ENCODE peak calls at places on chromosomes 16 and 17, in six cellular contexts. N is cardiac fibroblast, R is mucosa of descending colon, X is fibroblast of lung, A is A549, Q is breast epithelium. M is an unnamed sample.

GRCh38 chr16:53958481-53958880 is 254.5 kb downstream of the FTO start:
- DNase-seq in N (no peak), R (no peak), X (no peak), A (no peak), Q (no peak), M (no peak)

GRCh38 chr16:75254359-75254837 is 3.0 kb upstream of the BCAR1 start:
- DNase-seq in N (peak), R (peak), X (peak), A (peak), Q (no peak), M (no peak)

GRCh38 chr17:63421681-63422645 is 24.1 kb downstream of the CYB561 start:
- DNase-seq in N (no peak), R (no peak), X (no peak), A (no peak), Q (no peak), M (no peak)

GRCh38 chr16:84360170-84360569 is 8.2 kb upstream of the ATP2C2 start:
- DNase-seq in N (no peak), R (no peak), X (peak), A (no peak), Q (no peak), M (no peak)

GRCh38 chr17:42266918-42267766 is 9.0 kb downstream of the STAT5B start:
- DNase-seq in N (peak), R (no peak), X (peak), A (peak), Q (no peak), M (peak)

GRCh38 chr17:75262112-75262606 is 480 bp downstream of the MRPS7 start:
- DNase-seq in N (no peak), R (no peak), X (peak), A (no peak), Q (no peak), M (no peak)

GRCh38 chr16:28607116-28607623 is 2.7 kb downstream of the SULT1A1 start:
- DNase-seq in N (no peak), R (no peak), X (no peak), A (no peak), Q (peak), M (no peak)

GRCh38 chr16:1791256-1791942 is 2.1 kb downstream of the IGFALS start:
- DNase-seq in N (no peak), R (peak), X (no peak), A (no peak), Q (no peak), M (no peak)

GRCh38 chr17:56478836-56479447 is 114.6 kb upstream of the NOG start:
- DNase-seq in N (peak), R (no peak), X (peak), A (peak), Q (no peak), M (no peak)

GRCh38 chr16:71479420-71479819 is 9.7 kb downstream of the ZNF19 start:
- DNase-seq in N (peak), R (no peak), X (no peak), A (peak), Q (no peak), M (no peak)

GRCh38 chr17:64020068-64020766 is at the start of gene ICAM2:
- DNase-seq in N (no peak), R (peak), X (no peak), A (no peak), Q (no peak), M (no peak)

GRCh38 chr17:45719335-45720071 is 64.6 kb upstream of the CRHR1 start:
- DNase-seq in N (peak), R (no peak), X (peak), A (peak), Q (no peak), M (peak)

GRCh38 chr16:12132290-12132689 is 155.8 kb downstream of the SNX29 start:
- DNase-seq in N (peak), R (no peak), X (peak), A (no peak), Q (no peak), M (no peak)

GRCh38 chr17:13001991-13002615 is 15.7 kb downstream of the ELAC2 start:
- DNase-seq in N (peak), R (no peak), X (peak), A (no peak), Q (peak), M (no peak)

GRCh38 chr17:47227862-47228261 is 18.7 kb downstream of the MYL4 start:
- DNase-seq in N (no peak), R (no peak), X (no peak), A (no peak), Q (no peak), M (no peak)

GRCh38 chr17:1759529-1759928 is 2.3 kb upstream of the SERPINF1 start:
- DNase-seq in N (no peak), R (no peak), X (no peak), A (no peak), Q (no peak), M (no peak)

GRCh38 chr16:61791465-61791864 is 244.8 kb downstream of the CDH8 start:
- DNase-seq in N (peak), R (no peak), X (peak), A (no peak), Q (no peak), M (peak)

GRCh38 chr17:39573447-39574298 is 34.0 kb downstream of the NEUROD2 start:
- DNase-seq in N (peak), R (peak), X (peak), A (peak), Q (peak), M (no peak)

GRCh38 chr16:27516360-27516759 is 33.4 kb downstream of the GTF3C1 start:
- DNase-seq in N (no peak), R (no peak), X (no peak), A (no peak), Q (no peak), M (no peak)

GRCh38 chr17:40490289-40490853 is 11.1 kb downstream of the TNS4 start:
- DNase-seq in N (peak), R (peak), X (peak), A (peak), Q (no peak), M (no peak)

GRCh38 chr17:10620823-10621222 is 36.3 kb downstream of the MYH3 start:
- DNase-seq in N (no peak), R (no peak), X (no peak), A (peak), Q (no peak), M (no peak)

GRCh38 chr17:15398291-15398690 is 56.9 kb upstream of the TEKT3 start:
- DNase-seq in N (peak), R (no peak), X (peak), A (no peak), Q (no peak), M (peak)

GRCh38 chr17:64554028-64554637 is 47.4 kb downstream of the CEP95 start:
- DNase-seq in N (no peak), R (no peak), X (no peak), A (no peak), Q (no peak), M (no peak)

GRCh38 chr17:72970246-72970645 is 122.2 kb downstream of the SLC39A11 start:
- DNase-seq in N (no peak), R (no peak), X (no peak), A (no peak), Q (no peak), M (no peak)

GRCh38 chr16:2952679-2953078 is 11.4 kb upstream of the KREMEN2 start:
- DNase-seq in N (no peak), R (no peak), X (no peak), A (no peak), Q (no peak), M (no peak)

GRCh38 chr17:72422204-72422504 is 301.3 kb downstream of the SOX9 start:
- DNase-seq in N (no peak), R (no peak), X (no peak), A (no peak), Q (no peak), M (no peak)

GRCh38 chr17:43615952-43616351 is 45.8 kb downstream of the MEOX1 start:
- DNase-seq in N (no peak), R (no peak), X (no peak), A (no peak), Q (no peak), M (no peak)

GRCh38 chr16:50309527-50310307 is 43.4 kb downstream of the ADCY7 start:
- DNase-seq in N (no peak), R (no peak), X (no peak), A (no peak), Q (peak), M (no peak)

GRCh38 chr17:60577147-60577925 is 22.7 kb upstream of the PPM1D start:
- DNase-seq in N (peak), R (no peak), X (peak), A (no peak), Q (no peak), M (no peak)

GRCh38 chr17:44314869-44315661 is 6.7 kb downstream of the RUNDC3A start:
- DNase-seq in N (peak), R (no peak), X (no peak), A (peak), Q (no peak), M (no peak)

GRCh38 chr16:53614346-53614745 is 89.3 kb downstream of the RPGRIP1L start:
- DNase-seq in N (peak), R (no peak), X (peak), A (no peak), Q (no peak), M (no peak)

GRCh38 chr17:14904406-14904805 is 360.7 kb downstream of the PMP22 start:
- DNase-seq in N (peak), R (no peak), X (no peak), A (no peak), Q (no peak), M (no peak)

DNA sequence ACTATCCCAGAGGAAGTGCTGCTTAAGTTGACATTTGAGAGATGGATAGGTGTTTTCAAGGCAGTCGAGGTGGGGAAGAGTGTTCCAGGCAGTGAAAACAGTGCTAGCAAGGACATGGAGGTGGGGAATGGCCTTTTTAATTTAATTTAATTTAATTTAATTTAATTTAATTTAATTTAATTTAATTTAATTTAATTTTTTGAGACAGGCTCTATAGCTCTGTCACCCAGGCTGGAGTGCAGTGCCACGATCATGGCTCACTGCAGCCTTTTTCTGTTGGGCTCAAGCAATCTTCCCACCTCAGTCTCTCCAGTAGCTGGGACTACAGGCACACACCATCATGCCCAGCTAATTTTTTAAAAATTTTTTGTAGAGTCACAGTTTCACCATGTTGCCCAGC is 32.2 kb upstream of the CACNG4 start:
- DNase-seq in N (no peak), R (no peak), X (no peak), A (no peak), Q (no peak), M (no peak)
- H3K4me3 ChIP-seq in N (no peak), R (no peak), X (no peak), A (no peak), Q (no peak), M (no peak)

GRCh38 chr16:11022002-11022401 is 77.6 kb downstream of the CLEC16A start:
- DNase-seq in N (no peak), R (no peak), X (no peak), A (no peak), Q (no peak), M (no peak)
- TF ChIP-seq CTCF in N (no peak), R (no peak), X (no peak), A (no peak), Q (no peak), M (no peak)

GRCh38 chr17:81487089-81487486 is 25.5 kb downstream of the ACTG1 start:
- DNase-seq in N (no peak), R (no peak), X (no peak), A (no peak), Q (no peak), M (no peak)

GRCh38 chr17:81488276-81488860 is 24.2 kb downstream of the ACTG1 start:
- DNase-seq in N (no peak), R (peak), X (no peak), A (no peak), Q (no peak), M (no peak)

GRCh38 chr17:81489012-81489968 is 23.3 kb downstream of the ACTG1 start:
- DNase-seq in N (no peak), R (no peak), X (no peak), A (no peak), Q (no peak), M (no peak)

GRCh38 chr17:81486174-81486810 is 26.3 kb downstream of the ACTG1 start:
- DNase-seq in N (no peak), R (no peak), X (no peak), A (no peak), Q (no peak), M (no peak)

GRCh38 chr17:81487487-81488275 is 24.9 kb downstream of the ACTG1 start:
- DNase-seq in N (peak), R (peak), X (peak), A (peak), Q (no peak), M (no peak)
- H3K4me3 ChIP-seq in N (peak), R (peak), X (peak), A (peak), Q (peak), M (peak)

GRCh38 chr16:89598199-89598598 is 15.2 kb upstream of the DPEP1 start:
- DNase-seq in N (peak), R (no peak), X (no peak), A (peak), Q (no peak), M (no peak)

GRCh38 chr16:89600956-89601355 is 12.5 kb upstream of the DPEP1 start:
- DNase-seq in N (no peak), R (no peak), X (no peak), A (no peak), Q (no peak), M (no peak)

GRCh38 chr16:89600427-89600826 is 13.0 kb upstream of the DPEP1 start:
- DNase-seq in N (no peak), R (no peak), X (no peak), A (no peak), Q (no peak), M (no peak)

GRCh38 chr16:89599902-89600301 is 13.5 kb upstream of the DPEP1 start:
- DNase-seq in N (no peak), R (no peak), X (no peak), A (no peak), Q (no peak), M (no peak)

DNA sequence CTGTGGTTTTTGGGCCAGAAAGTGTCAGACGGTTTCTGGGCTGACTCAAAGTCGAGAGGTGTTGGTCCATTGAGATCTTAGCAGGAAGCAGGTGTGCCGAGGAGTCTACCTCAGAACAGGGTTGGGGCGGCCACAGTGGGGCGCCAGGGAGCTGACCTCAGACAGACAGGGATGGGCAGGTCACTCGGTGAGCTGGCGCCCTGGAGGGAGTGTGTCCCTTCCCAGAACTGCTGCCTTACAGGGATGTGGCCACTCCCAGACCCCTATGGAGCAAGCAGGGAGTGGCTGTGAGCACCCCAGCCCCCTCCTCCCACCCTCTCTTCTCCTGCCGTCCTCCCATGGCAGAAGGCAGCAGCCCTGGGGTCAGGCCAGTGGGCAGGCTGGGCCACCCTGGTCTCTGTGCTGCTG is 14.0 kb upstream of the DPEP1 start:
- DNase-seq in N (no peak), R (peak), X (no peak), A (peak), Q (no peak), M (no peak)
- TF ChIP-seq CTCF in N (peak), R (no peak), X (peak), A (peak), Q (no peak), M (peak)

GRCh38 chr17:16945141-16945493 is 26.8 kb downstream of the TNFRSF13B start:
- DNase-seq in N (no peak), R (no peak), X (no peak), A (no peak), Q (no peak), M (no peak)
- H3K4me3 ChIP-seq in N (no peak), R (no peak), X (no peak), A (no peak), Q (no peak), M (no peak)

DNA sequence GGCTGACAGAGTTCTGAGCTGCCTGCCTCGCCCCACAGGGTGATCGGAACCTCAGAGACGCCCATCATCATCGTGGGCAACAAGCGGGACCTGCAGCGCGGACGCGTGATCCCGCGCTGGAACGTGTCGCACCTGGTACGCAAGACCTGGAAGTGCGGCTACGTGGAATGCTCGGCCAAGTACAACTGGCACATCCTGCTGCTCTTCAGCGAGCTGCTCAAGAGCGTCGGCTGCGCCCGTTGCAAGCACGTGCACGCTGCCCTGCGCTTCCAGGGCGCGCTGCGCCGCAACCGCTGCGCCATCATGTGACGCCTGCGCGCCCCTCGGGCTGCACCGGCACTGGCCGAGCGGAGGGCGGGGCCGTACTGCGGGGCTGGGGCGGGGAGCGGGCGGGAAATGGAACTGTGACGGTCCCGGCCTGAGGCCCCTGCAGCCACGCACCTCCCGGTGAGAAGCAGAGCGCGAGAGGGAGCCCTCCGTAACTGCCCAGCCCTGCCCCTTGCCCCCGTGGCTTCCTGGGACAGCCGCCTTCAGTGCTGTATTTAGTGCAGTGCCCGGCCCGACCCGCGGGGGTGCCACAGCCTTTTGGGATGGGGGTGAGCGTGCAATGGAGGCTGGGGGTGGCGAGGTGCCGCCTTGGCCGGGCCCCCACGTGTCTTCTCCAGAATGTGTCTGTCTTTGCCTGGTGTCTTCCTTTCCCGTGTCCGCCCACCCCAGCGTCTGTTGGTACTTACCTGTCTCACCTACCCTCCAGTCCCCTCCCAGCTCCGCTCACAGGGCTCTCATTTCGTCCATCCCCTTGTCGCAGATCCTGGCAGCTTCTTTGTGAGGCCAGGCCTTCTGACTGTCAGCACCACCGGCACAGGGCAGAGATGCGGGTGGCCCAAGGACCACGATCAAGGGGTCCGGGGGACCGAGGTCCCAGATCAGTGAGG is 9.8 kb downstream of the RASL10B start:
- DNase-seq in N (no peak), R (no peak), X (no peak), A (no peak), Q (no peak), M (no peak)
- TF ChIP-seq CTCF in N (no peak), R (no peak), X (no peak), A (no peak), Q (no peak), M (no peak)

GRCh38 chr16:67157892-67158635 is 1.6 kb downstream of the TRADD start:
- DNase-seq in N (no peak), R (no peak), X (no peak), A (no peak), Q (no peak), M (no peak)
- H3K4me3 ChIP-seq in N (no peak), R (no peak), X (no peak), A (no peak), Q (no peak), M (no peak)

DNA sequence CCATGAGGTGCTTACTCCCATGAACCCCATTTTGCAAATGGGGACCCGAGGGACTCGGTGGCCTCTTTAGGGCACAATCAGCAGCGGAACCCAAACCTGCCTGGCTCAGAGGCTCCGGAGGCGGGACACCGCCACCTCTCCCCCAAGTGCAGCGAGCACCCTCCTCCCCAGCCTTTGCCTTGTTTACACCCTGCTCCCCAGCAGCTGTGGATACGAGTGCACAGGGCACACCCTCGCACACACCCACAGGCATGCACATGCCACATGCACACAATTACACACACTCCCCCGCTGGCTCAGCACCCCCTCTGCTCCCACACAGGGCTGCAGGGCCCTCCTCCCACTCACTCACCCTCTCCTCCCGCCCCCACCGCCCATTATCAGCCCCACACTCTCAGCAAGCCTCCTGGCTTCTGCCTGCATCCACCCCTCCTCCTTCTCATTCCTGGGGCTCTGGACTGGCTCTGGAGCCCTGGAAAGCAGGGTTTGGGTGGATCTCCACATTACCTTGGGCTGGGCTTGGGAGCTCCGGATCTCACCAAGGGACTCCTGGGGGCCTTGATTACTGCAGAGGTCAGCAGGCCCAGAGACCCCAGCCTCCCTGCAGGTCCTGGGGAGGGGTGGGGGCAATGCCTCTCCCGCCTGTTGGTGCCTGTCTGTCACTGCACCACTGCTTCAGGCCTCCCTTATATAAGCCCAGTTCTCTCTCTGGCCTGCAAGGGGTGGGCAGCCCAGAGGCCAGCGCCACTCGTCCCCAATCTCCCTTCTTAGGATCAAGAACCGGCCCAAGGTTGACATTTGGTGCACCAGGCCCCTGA is 6.4 kb downstream of the PDK2 start:
- DNase-seq in N (no peak), R (peak), X (no peak), A (no peak), Q (no peak), M (no peak)
- TF ChIP-seq CTCF in N (no peak), R (no peak), X (no peak), A (no peak), Q (no peak), M (no peak)